ENCODE peak calls at places on chromosomes 2 and 18, in ten cellular contexts. M, Y, K, D, Q, E, F, O, J and X are unnamed samples.

GRCh38 chr2:63819765-63820717 is 21.7 kb upstream of the UGP2 start:
- DNase-seq in M (no peak), Y (no peak), K (no peak), D (no peak), Q (no peak), E (no peak), F (no peak), O (no peak), J (no peak), X (no peak)

GRCh38 chr18:11567391-11567790 is 42.0 kb upstream of the SLC35G4 start:
- DNase-seq in M (no peak), Y (no peak), K (no peak), D (no peak), Q (no peak), E (no peak), F (no peak), O (no peak), J (no peak), X (no peak)

GRCh38 chr2:213150315-213150951 is 979 bp downstream of the IKZF2 start:
- DNase-seq in M (no peak), Y (no peak), K (peak), D (no peak), Q (no peak), E (no peak), F (no peak), O (no peak), J (no peak), X (no peak)

GRCh38 chr2:29281585-29281984 is 166.4 kb downstream of the CLIP4 start:
- DNase-seq in M (no peak), Y (peak), K (peak), D (no peak), Q (peak), E (no peak), F (no peak), O (no peak), J (no peak), X (no peak)

GRCh38 chr18:78542204-78542603 is 437.4 kb upstream of the SALL3 start:
- DNase-seq in M (no peak), Y (peak), K (peak), D (no peak), Q (peak), E (no peak), F (peak), O (no peak), J (no peak), X (no peak)

GRCh38 chr2:15732341-15733077 is 140.8 kb downstream of the DDX1 start:
- DNase-seq in M (no peak), Y (peak), K (no peak), D (no peak), Q (no peak), E (no peak), F (no peak), O (peak), J (peak), X (no peak)

GRCh38 chr2:238428866-238429265 is 2.1 kb downstream of the ASB1 start:
- DNase-seq in M (no peak), Y (no peak), K (no peak), D (no peak), Q (no peak), E (no peak), F (no peak), O (no peak), J (no peak), X (no peak)

GRCh38 chr18:66495844-66496243 is 108.0 kb downstream of the CDH19 start:
- DNase-seq in M (no peak), Y (no peak), K (peak), D (no peak), Q (no peak), E (no peak), F (no peak), O (no peak), J (peak), X (no peak)

GRCh38 chr2:171451074-171451473 is 17.0 kb downstream of the DCAF17 start:
- DNase-seq in M (no peak), Y (no peak), K (no peak), D (no peak), Q (no peak), E (no peak), F (no peak), O (no peak), J (no peak), X (no peak)

GRCh38 chr2:228409493-228409892 is 228.0 kb upstream of the SPHKAP start:
- DNase-seq in M (no peak), Y (no peak), K (no peak), D (no peak), Q (no peak), E (no peak), F (no peak), O (no peak), J (no peak), X (no peak)

GRCh38 chr2:27216416-27217137 is 592 bp upstream of the CAD start:
- DNase-seq in M (no peak), Y (no peak), K (no peak), D (no peak), Q (no peak), E (no peak), F (no peak), O (no peak), J (no peak), X (no peak)

GRCh38 chr2:64212346-64212745 is 68.1 kb upstream of the PELI1 start:
- DNase-seq in M (no peak), Y (no peak), K (peak), D (no peak), Q (no peak), E (no peak), F (no peak), O (no peak), J (no peak), X (no peak)

GRCh38 chr2:187302619-187303018 is 145.4 kb downstream of the CALCRL start:
- DNase-seq in M (no peak), Y (no peak), K (no peak), D (no peak), Q (no peak), E (no peak), F (no peak), O (no peak), J (no peak), X (no peak)

GRCh38 chr2:112795720-112796119 is 11.4 kb upstream of the IL1A start:
- DNase-seq in M (no peak), Y (no peak), K (no peak), D (no peak), Q (no peak), E (no peak), F (no peak), O (no peak), J (no peak), X (no peak)

GRCh38 chr2:53403836-53404413 is 363.7 kb upstream of the CHAC2 start:
- DNase-seq in M (no peak), Y (no peak), K (no peak), D (no peak), Q (no peak), E (no peak), F (no peak), O (no peak), J (no peak), X (no peak)

GRCh38 chr2:31972059-31972458 is 38.7 kb downstream of the MEMO1 start:
- DNase-seq in M (no peak), Y (no peak), K (no peak), D (no peak), Q (no peak), E (no peak), F (no peak), O (no peak), J (no peak), X (no peak)

GRCh38 chr2:58903427-58903826 is 662.3 kb upstream of the FANCL start:
- DNase-seq in M (no peak), Y (no peak), K (no peak), D (no peak), Q (no peak), E (no peak), F (no peak), O (no peak), J (no peak), X (no peak)

GRCh38 chr2:8661736-8662135 is 20.1 kb upstream of the ID2 start:
- DNase-seq in M (no peak), Y (peak), K (no peak), D (no peak), Q (peak), E (no peak), F (no peak), O (no peak), J (no peak), X (no peak)

GRCh38 chr2:20625920-20626697 is 24.8 kb downstream of the HS1BP3 start:
- DNase-seq in M (no peak), Y (peak), K (no peak), D (no peak), Q (peak), E (no peak), F (no peak), O (no peak), J (no peak), X (no peak)

GRCh38 chr2:127504552-127505460 is 21.5 kb downstream of the IWS1 start:
- DNase-seq in M (no peak), Y (no peak), K (no peak), D (no peak), Q (no peak), E (no peak), F (no peak), O (no peak), J (no peak), X (no peak)

GRCh38 chr18:49548266-49548665 is 13.6 kb upstream of the LIPG start:
- DNase-seq in M (no peak), Y (no peak), K (no peak), D (no peak), Q (no peak), E (peak), F (no peak), O (no peak), J (no peak), X (no peak)

GRCh38 chr18:28150925-28151324 is 26.0 kb downstream of the CDH2 start:
- DNase-seq in M (no peak), Y (no peak), K (no peak), D (no peak), Q (no peak), E (no peak), F (no peak), O (no peak), J (no peak), X (no peak)

GRCh38 chr2:233146194-233146593 is 86.1 kb downstream of the INPP5D start:
- DNase-seq in M (no peak), Y (no peak), K (no peak), D (no peak), Q (no peak), E (no peak), F (no peak), O (no peak), J (no peak), X (no peak)

GRCh38 chr2:76640905-76641304 is 881.3 kb downstream of the LRRTM4 start:
- DNase-seq in M (no peak), Y (no peak), K (no peak), D (no peak), Q (no peak), E (no peak), F (no peak), O (no peak), J (no peak), X (no peak)

GRCh38 chr18:11081009-11081532 is 68.3 kb downstream of the PIEZO2 start:
- DNase-seq in M (no peak), Y (no peak), K (no peak), D (no peak), Q (no peak), E (no peak), F (no peak), O (no peak), J (peak), X (no peak)

GRCh38 chr2:80496770-80497169 is 192.2 kb upstream of the LRRTM1 start:
- DNase-seq in M (no peak), Y (no peak), K (no peak), D (no peak), Q (no peak), E (peak), F (no peak), O (no peak), J (no peak), X (no peak)

GRCh38 chr2:15388406-15389325 is 172.5 kb downstream of the NBAS start:
- DNase-seq in M (no peak), Y (no peak), K (no peak), D (no peak), Q (no peak), E (no peak), F (no peak), O (no peak), J (no peak), X (no peak)

GRCh38 chr2:37215255-37215654 is 16.1 kb downstream of the CEBPZ start:
- DNase-seq in M (no peak), Y (no peak), K (no peak), D (no peak), Q (no peak), E (no peak), F (no peak), O (no peak), J (no peak), X (no peak)

GRCh38 chr2:224966663-224967062 is 75.6 kb downstream of the DOCK10 start:
- DNase-seq in M (no peak), Y (no peak), K (no peak), D (no peak), Q (no peak), E (no peak), F (no peak), O (no peak), J (no peak), X (no peak)

GRCh38 chr18:5238371-5238758 is 41.3 kb upstream of the AKAIN1 start:
- DNase-seq in M (no peak), Y (no peak), K (peak), D (no peak), Q (peak), E (no peak), F (no peak), O (peak), J (peak), X (no peak)

GRCh38 chr2:20617081-20617575 is 33.8 kb downstream of the HS1BP3 start:
- DNase-seq in M (no peak), Y (peak), K (peak), D (no peak), Q (peak), E (no peak), F (peak), O (no peak), J (no peak), X (no peak)

GRCh38 chr2:233469261-233470006 is 97.1 kb downstream of the USP40 start:
- DNase-seq in M (no peak), Y (no peak), K (no peak), D (peak), Q (peak), E (no peak), F (peak), O (no peak), J (no peak), X (peak)

GRCh38 chr2:58671675-58672074 is 430.6 kb upstream of the FANCL start:
- DNase-seq in M (no peak), Y (no peak), K (no peak), D (no peak), Q (no peak), E (no peak), F (no peak), O (no peak), J (no peak), X (no peak)

GRCh38 chr2:150188177-150188576 is 299.3 kb downstream of the RND3 start:
- DNase-seq in M (no peak), Y (no peak), K (no peak), D (no peak), Q (no peak), E (peak), F (no peak), O (no peak), J (no peak), X (no peak)

GRCh38 chr18:76491801-76492668 is 3.0 kb downstream of the ZNF516 start:
- DNase-seq in M (peak), Y (no peak), K (no peak), D (peak), Q (no peak), E (no peak), F (peak), O (no peak), J (no peak), X (peak)

GRCh38 chr2:28568533-28568932 is 72.7 kb downstream of the PLB1 start:
- DNase-seq in M (no peak), Y (no peak), K (no peak), D (no peak), Q (no peak), E (no peak), F (no peak), O (no peak), J (no peak), X (no peak)

DNA sequence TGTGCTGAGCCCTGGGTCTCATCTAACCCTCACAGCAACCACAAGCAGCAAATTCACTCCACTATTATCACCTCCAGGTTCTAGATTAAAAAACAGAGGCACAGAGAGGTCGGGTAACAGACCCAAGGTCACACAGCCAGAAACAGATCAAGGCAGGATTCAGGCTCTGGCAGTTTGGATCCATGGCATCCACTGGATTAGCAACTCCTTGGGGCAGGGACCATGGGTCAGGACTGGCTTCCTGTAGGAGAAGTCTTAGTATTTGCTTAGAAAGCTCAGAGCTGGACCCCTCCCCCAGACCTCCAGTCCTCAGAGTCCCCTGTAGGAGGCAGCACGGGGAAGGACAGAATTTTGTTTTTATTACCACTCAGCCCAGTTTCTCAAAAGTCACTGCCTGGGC is 34.4 kb downstream of the ZFP36L2 start:
- DNase-seq in M (no peak), Y (no peak), K (no peak), D (no peak), Q (no peak), E (no peak), F (no peak), O (no peak), J (no peak), X (no peak)
- TF ChIP-seq CTCF in M (peak), Y (no peak), K (no peak), D (no peak), Q (no peak), E (peak), F (no peak), O (no peak), J (peak), X (peak)

GRCh38 chr2:239651859-239652258 is 251.0 kb upstream of the HDAC4 start:
- DNase-seq in M (no peak), Y (peak), K (no peak), D (no peak), Q (no peak), E (no peak), F (no peak), O (no peak), J (no peak), X (no peak)
- TF ChIP-seq CTCF in M (no peak), Y (no peak), K (no peak), D (no peak), Q (no peak), E (no peak), F (no peak), O (no peak), J (no peak), X (no peak)

GRCh38 chr2:73285162-73285739 is 973 bp upstream of the FBXO41 start:
- DNase-seq in M (no peak), Y (no peak), K (no peak), D (peak), Q (no peak), E (no peak), F (no peak), O (peak), J (peak), X (no peak)

GRCh38 chr2:73284296-73285161 is at the start of gene FBXO41:
- DNase-seq in M (peak), Y (peak), K (no peak), D (peak), Q (peak), E (no peak), F (no peak), O (peak), J (peak), X (peak)

GRCh38 chr2:73281244-73281643 is 3.0 kb downstream of the FBXO41 start:
- DNase-seq in M (no peak), Y (peak), K (no peak), D (no peak), Q (no peak), E (no peak), F (no peak), O (no peak), J (no peak), X (no peak)

GRCh38 chr2:73283545-73284295 is 558 bp downstream of the FBXO41 start:
- DNase-seq in M (no peak), Y (peak), K (no peak), D (no peak), Q (peak), E (no peak), F (no peak), O (no peak), J (no peak), X (no peak)

DNA sequence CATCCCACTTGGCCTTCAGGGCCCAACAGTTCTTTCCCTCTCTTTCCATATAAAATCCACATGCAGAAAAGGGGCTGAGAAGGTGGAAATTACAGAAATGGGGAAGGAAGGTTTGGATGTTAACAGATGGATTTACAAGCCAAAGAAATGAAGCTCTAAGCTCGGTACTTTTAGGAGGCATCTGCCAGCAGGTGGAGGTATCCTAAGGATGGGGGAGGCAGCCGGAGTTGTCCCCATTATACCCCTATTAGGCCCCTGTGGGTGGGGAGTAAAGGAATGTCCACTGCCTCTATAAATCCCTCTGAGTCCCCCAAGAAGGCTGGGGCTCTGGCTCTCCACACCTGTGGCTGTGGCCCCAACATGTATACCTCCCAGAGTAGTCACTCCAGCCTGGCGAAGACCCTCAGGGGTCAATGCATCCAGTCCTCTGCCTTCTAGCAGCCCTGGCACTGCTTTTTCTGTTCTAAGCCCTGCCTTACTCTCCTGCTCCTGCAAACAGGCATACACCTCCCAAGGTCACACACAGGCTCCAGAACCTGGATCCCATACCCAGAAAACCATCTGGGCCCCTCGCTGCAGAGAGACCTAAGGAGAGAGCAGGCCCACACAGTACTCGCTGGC is 1.2 kb downstream of the FBXO41 start:
- DNase-seq in M (no peak), Y (peak), K (no peak), D (no peak), Q (no peak), E (no peak), F (no peak), O (no peak), J (no peak), X (no peak)
- TF ChIP-seq CTCF in M (no peak), Y (no peak), K (no peak), D (no peak), Q (no peak), E (no peak), F (no peak), O (no peak), J (peak), X (no peak)

GRCh38 chr18:57910134-57910533 is 107.0 kb upstream of the ATP8B1 start:
- DNase-seq in M (no peak), Y (no peak), K (no peak), D (no peak), Q (no peak), E (no peak), F (no peak), O (no peak), J (no peak), X (no peak)

GRCh38 chr18:57908092-57908491 is 105.0 kb upstream of the ATP8B1 start:
- DNase-seq in M (no peak), Y (no peak), K (no peak), D (no peak), Q (no peak), E (no peak), F (no peak), O (no peak), J (no peak), X (no peak)

GRCh38 chr18:57910817-57911216 is 107.7 kb upstream of the ATP8B1 start:
- DNase-seq in M (no peak), Y (no peak), K (no peak), D (no peak), Q (no peak), E (no peak), F (no peak), O (peak), J (no peak), X (no peak)

GRCh38 chr18:57909620-57910019 is 106.5 kb upstream of the ATP8B1 start:
- DNase-seq in M (no peak), Y (peak), K (no peak), D (no peak), Q (no peak), E (no peak), F (no peak), O (no peak), J (no peak), X (no peak)

DNA sequence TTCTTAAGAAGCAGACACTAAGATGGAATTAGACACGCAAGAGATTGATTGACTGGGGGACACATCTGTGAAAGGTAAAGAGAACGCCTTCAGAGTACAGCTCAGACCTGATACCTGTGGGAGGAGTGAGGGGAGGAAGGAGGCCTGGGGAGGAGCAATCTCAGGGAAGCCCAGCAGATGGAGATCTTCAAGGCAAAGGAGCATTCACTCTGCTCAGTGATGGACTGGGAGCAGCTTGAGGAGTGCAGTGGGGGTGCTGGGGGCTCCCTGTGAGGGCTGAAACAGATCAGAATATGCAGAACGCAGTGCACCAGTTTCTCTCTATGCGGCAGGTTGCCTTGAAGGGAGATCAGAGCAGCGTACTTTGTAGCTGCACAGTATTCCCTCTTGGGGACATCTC is 103.7 kb upstream of the ATP8B1 start:
- DNase-seq in M (no peak), Y (no peak), K (no peak), D (no peak), Q (no peak), E (no peak), F (no peak), O (no peak), J (no peak), X (no peak)
- TF ChIP-seq CTCF in M (no peak), Y (no peak), K (no peak), D (no peak), Q (no peak), E (peak), F (no peak), O (no peak), J (peak), X (no peak)